ENCODE peak calls at places on chromosomes 5 and 9, in seven cellular contexts. N, M, G, I, L, R and C are unnamed samples.

GRCh38 chr5:141420855-141421488 is at the start of gene PCDHGA11:
- DNase-seq in L (peak), G (peak), R (no peak), M (no peak), N (peak), I (no peak), C (no peak)

GRCh38 chr5:168807261-168807660 is 228.1 kb upstream of the PANK3 start:
- DNase-seq in N (no peak), M (no peak), I (no peak), L (no peak), G (no peak), R (no peak), C (no peak)

GRCh38 chr5:31614147-31615030 is 24.5 kb upstream of the PDZD2 start:
- DNase-seq in M (no peak), L (no peak), I (no peak), R (no peak), G (no peak), N (no peak), C (no peak)

GRCh38 chr5:67842806-67843205 is 372.8 kb upstream of the PIK3R1 start:
- DNase-seq in N (no peak), G (no peak), I (no peak), R (no peak), L (no peak), M (no peak), C (no peak)

GRCh38 chr5:36237756-36238155 is 4.0 kb downstream of the NADK2 start:
- DNase-seq in G (no peak), I (no peak), R (peak), M (no peak), N (no peak), L (no peak), C (no peak)

GRCh38 chr9:134562146-134562753 is 79.4 kb upstream of the COL5A1 start:
- DNase-seq in I (no peak), R (no peak), L (no peak), G (no peak), M (no peak), N (no peak), C (peak)

GRCh38 chr5:141567513-141568117 is 51.2 kb downstream of the DIAPH1 start:
- DNase-seq in G (no peak), M (no peak), I (no peak), L (no peak), R (peak), N (no peak), C (no peak)

GRCh38 chr5:56405536-56405935 is 172.4 kb upstream of the ANKRD55 start:
- DNase-seq in L (no peak), R (peak), M (no peak), G (no peak), I (peak), N (no peak), C (no peak)

GRCh38 chr9:123548749-123549545 is 192.9 kb downstream of the CRB2 start:
- DNase-seq in M (no peak), N (no peak), R (no peak), I (no peak), G (peak), L (no peak), C (no peak)